ENCODE peak calls at places on chromosomes 1 and 21, in ten cellular contexts. One of them, this sample, is unnamed.

GRCh38 chr1:26036756-26037281 is 9.1 kb downstream of the SLC30A2 start:
- DNase-seq in stimulated activated CD8-positive, alpha-beta memory T cell treated with anti-CD3 and anti-CD28 coated beads, Interleukin-15, amount 100 ng/mL, for 24 hours: no peak
- DNase-seq in epithelial cell of esophagus: no peak
- DNase-seq in activated naive CD8-positive, alpha-beta T cell treated with anti-CD3 and anti-CD28 coated beads for 36 hours: no peak
- DNase-seq in endothelial cell: no peak
- DNase-seq in stimulated activated CD4-positive, alpha-beta T cell treated with anti-CD3 and anti-CD28 coated beads, Interleukin-2, amount 100 ng/mL, for 24 hours: no peak
- DNase-seq in psoas muscle: no peak
- DNase-seq in neural crest cell: no peak
- DNase-seq in lower lobe of right lung: no peak
- DNase-seq in M059J: no peak
- DNase-seq in this sample: no peak

GRCh38 chr1:117826119-117826518 is 103.3 kb downstream of the GDAP2 start:
- DNase-seq in epithelial cell of esophagus: no peak
- DNase-seq in stimulated activated CD8-positive, alpha-beta memory T cell treated with anti-CD3 and anti-CD28 coated beads, Interleukin-15, amount 100 ng/mL, for 24 hours: no peak
- DNase-seq in psoas muscle: no peak
- DNase-seq in activated naive CD8-positive, alpha-beta T cell treated with anti-CD3 and anti-CD28 coated beads for 36 hours: no peak
- DNase-seq in lower lobe of right lung: no peak
- DNase-seq in stimulated activated CD4-positive, alpha-beta T cell treated with anti-CD3 and anti-CD28 coated beads, Interleukin-2, amount 100 ng/mL, for 24 hours: no peak
- DNase-seq in endothelial cell: no peak
- DNase-seq in M059J: no peak
- DNase-seq in neural crest cell: no peak
- DNase-seq in this sample: no peak

GRCh38 chr1:183942933-183943693 is 94.4 kb downstream of the COLGALT2 start:
- DNase-seq in psoas muscle: no peak
- DNase-seq in lower lobe of right lung: peak
- DNase-seq in epithelial cell of esophagus: peak
- DNase-seq in endothelial cell: no peak
- DNase-seq in activated naive CD8-positive, alpha-beta T cell treated with anti-CD3 and anti-CD28 coated beads for 36 hours: no peak
- DNase-seq in M059J: peak
- DNase-seq in stimulated activated CD4-positive, alpha-beta T cell treated with anti-CD3 and anti-CD28 coated beads, Interleukin-2, amount 100 ng/mL, for 24 hours: no peak
- DNase-seq in neural crest cell: peak
- DNase-seq in stimulated activated CD8-positive, alpha-beta memory T cell treated with anti-CD3 and anti-CD28 coated beads, Interleukin-15, amount 100 ng/mL, for 24 hours: no peak
- DNase-seq in this sample: no peak

GRCh38 chr1:208177656-208178055 is 66.5 kb downstream of the PLXNA2 start:
- DNase-seq in neural crest cell: no peak
- DNase-seq in stimulated activated CD4-positive, alpha-beta T cell treated with anti-CD3 and anti-CD28 coated beads, Interleukin-2, amount 100 ng/mL, for 24 hours: no peak
- DNase-seq in endothelial cell: no peak
- DNase-seq in epithelial cell of esophagus: peak
- DNase-seq in activated naive CD8-positive, alpha-beta T cell treated with anti-CD3 and anti-CD28 coated beads for 36 hours: no peak
- DNase-seq in lower lobe of right lung: no peak
- DNase-seq in M059J: no peak
- DNase-seq in stimulated activated CD8-positive, alpha-beta memory T cell treated with anti-CD3 and anti-CD28 coated beads, Interleukin-15, amount 100 ng/mL, for 24 hours: no peak
- DNase-seq in psoas muscle: no peak
- DNase-seq in this sample: no peak

GRCh38 chr1:115114308-115114707 is 25.0 kb upstream of the TSPAN2 start:
- DNase-seq in activated naive CD8-positive, alpha-beta T cell treated with anti-CD3 and anti-CD28 coated beads for 36 hours: peak
- DNase-seq in psoas muscle: no peak
- DNase-seq in stimulated activated CD4-positive, alpha-beta T cell treated with anti-CD3 and anti-CD28 coated beads, Interleukin-2, amount 100 ng/mL, for 24 hours: no peak
- DNase-seq in M059J: peak
- DNase-seq in lower lobe of right lung: no peak
- DNase-seq in stimulated activated CD8-positive, alpha-beta memory T cell treated with anti-CD3 and anti-CD28 coated beads, Interleukin-15, amount 100 ng/mL, for 24 hours: no peak
- DNase-seq in endothelial cell: no peak
- DNase-seq in epithelial cell of esophagus: peak
- DNase-seq in neural crest cell: no peak
- DNase-seq in this sample: peak

GRCh38 chr1:93328809-93329477 is 16.8 kb upstream of the DR1 start:
- DNase-seq in neural crest cell: no peak
- DNase-seq in stimulated activated CD4-positive, alpha-beta T cell treated with anti-CD3 and anti-CD28 coated beads, Interleukin-2, amount 100 ng/mL, for 24 hours: no peak
- DNase-seq in psoas muscle: no peak
- DNase-seq in epithelial cell of esophagus: no peak
- DNase-seq in lower lobe of right lung: no peak
- DNase-seq in M059J: no peak
- DNase-seq in activated naive CD8-positive, alpha-beta T cell treated with anti-CD3 and anti-CD28 coated beads for 36 hours: no peak
- DNase-seq in endothelial cell: no peak
- DNase-seq in stimulated activated CD8-positive, alpha-beta memory T cell treated with anti-CD3 and anti-CD28 coated beads, Interleukin-15, amount 100 ng/mL, for 24 hours: no peak
- DNase-seq in this sample: no peak

GRCh38 chr1:220806408-220806807 is 19.7 kb downstream of the MTARC1 start:
- DNase-seq in endothelial cell: no peak
- DNase-seq in lower lobe of right lung: no peak
- DNase-seq in epithelial cell of esophagus: no peak
- DNase-seq in M059J: no peak
- DNase-seq in activated naive CD8-positive, alpha-beta T cell treated with anti-CD3 and anti-CD28 coated beads for 36 hours: no peak
- DNase-seq in stimulated activated CD4-positive, alpha-beta T cell treated with anti-CD3 and anti-CD28 coated beads, Interleukin-2, amount 100 ng/mL, for 24 hours: no peak
- DNase-seq in stimulated activated CD8-positive, alpha-beta memory T cell treated with anti-CD3 and anti-CD28 coated beads, Interleukin-15, amount 100 ng/mL, for 24 hours: no peak
- DNase-seq in psoas muscle: no peak
- DNase-seq in neural crest cell: no peak
- DNase-seq in this sample: peak

GRCh38 chr1:210254298-210254697 is 21.7 kb downstream of the SERTAD4 start:
- DNase-seq in psoas muscle: no peak
- DNase-seq in neural crest cell: no peak
- DNase-seq in endothelial cell: no peak
- DNase-seq in epithelial cell of esophagus: no peak
- DNase-seq in stimulated activated CD8-positive, alpha-beta memory T cell treated with anti-CD3 and anti-CD28 coated beads, Interleukin-15, amount 100 ng/mL, for 24 hours: no peak
- DNase-seq in activated naive CD8-positive, alpha-beta T cell treated with anti-CD3 and anti-CD28 coated beads for 36 hours: no peak
- DNase-seq in lower lobe of right lung: no peak
- DNase-seq in M059J: no peak
- DNase-seq in stimulated activated CD4-positive, alpha-beta T cell treated with anti-CD3 and anti-CD28 coated beads, Interleukin-2, amount 100 ng/mL, for 24 hours: no peak
- DNase-seq in this sample: no peak

GRCh38 chr1:157136133-157136532 is 2.1 kb downstream of the ETV3 start:
- DNase-seq in stimulated activated CD8-positive, alpha-beta memory T cell treated with anti-CD3 and anti-CD28 coated beads, Interleukin-15, amount 100 ng/mL, for 24 hours: no peak
- DNase-seq in activated naive CD8-positive, alpha-beta T cell treated with anti-CD3 and anti-CD28 coated beads for 36 hours: no peak
- DNase-seq in endothelial cell: no peak
- DNase-seq in stimulated activated CD4-positive, alpha-beta T cell treated with anti-CD3 and anti-CD28 coated beads, Interleukin-2, amount 100 ng/mL, for 24 hours: no peak
- DNase-seq in M059J: no peak
- DNase-seq in psoas muscle: no peak
- DNase-seq in lower lobe of right lung: no peak
- DNase-seq in epithelial cell of esophagus: peak
- DNase-seq in neural crest cell: no peak
- DNase-seq in this sample: no peak

GRCh38 chr1:3454811-3455618 is 550 bp downstream of the ARHGEF16 start:
- DNase-seq in activated naive CD8-positive, alpha-beta T cell treated with anti-CD3 and anti-CD28 coated beads for 36 hours: no peak
- DNase-seq in M059J: peak
- DNase-seq in neural crest cell: peak
- DNase-seq in psoas muscle: peak
- DNase-seq in epithelial cell of esophagus: no peak
- DNase-seq in endothelial cell: peak
- DNase-seq in stimulated activated CD4-positive, alpha-beta T cell treated with anti-CD3 and anti-CD28 coated beads, Interleukin-2, amount 100 ng/mL, for 24 hours: peak
- DNase-seq in lower lobe of right lung: peak
- DNase-seq in stimulated activated CD8-positive, alpha-beta memory T cell treated with anti-CD3 and anti-CD28 coated beads, Interleukin-15, amount 100 ng/mL, for 24 hours: no peak
- DNase-seq in this sample: no peak

GRCh38 chr1:85479491-85479890 is 14.5 kb upstream of the DDAH1 start:
- DNase-seq in epithelial cell of esophagus: no peak
- DNase-seq in neural crest cell: no peak
- DNase-seq in M059J: no peak
- DNase-seq in endothelial cell: no peak
- DNase-seq in lower lobe of right lung: no peak
- DNase-seq in activated naive CD8-positive, alpha-beta T cell treated with anti-CD3 and anti-CD28 coated beads for 36 hours: no peak
- DNase-seq in stimulated activated CD8-positive, alpha-beta memory T cell treated with anti-CD3 and anti-CD28 coated beads, Interleukin-15, amount 100 ng/mL, for 24 hours: no peak
- DNase-seq in stimulated activated CD4-positive, alpha-beta T cell treated with anti-CD3 and anti-CD28 coated beads, Interleukin-2, amount 100 ng/mL, for 24 hours: no peak
- DNase-seq in psoas muscle: no peak
- DNase-seq in this sample: no peak

GRCh38 chr21:42765656-42766055 is 112.2 kb downstream of the PDE9A start:
- DNase-seq in epithelial cell of esophagus: no peak
- DNase-seq in psoas muscle: no peak
- DNase-seq in stimulated activated CD4-positive, alpha-beta T cell treated with anti-CD3 and anti-CD28 coated beads, Interleukin-2, amount 100 ng/mL, for 24 hours: no peak
- DNase-seq in activated naive CD8-positive, alpha-beta T cell treated with anti-CD3 and anti-CD28 coated beads for 36 hours: no peak
- DNase-seq in stimulated activated CD8-positive, alpha-beta memory T cell treated with anti-CD3 and anti-CD28 coated beads, Interleukin-15, amount 100 ng/mL, for 24 hours: no peak
- DNase-seq in M059J: no peak
- DNase-seq in endothelial cell: no peak
- DNase-seq in lower lobe of right lung: peak
- DNase-seq in neural crest cell: no peak
- DNase-seq in this sample: no peak